ENCODE peak calls at places on chromosomes 3 and 15, in six cellular contexts. W, Y, B, N, M and A are unnamed samples.

GRCh38 chr15:58182460-58183163 is 44.4 kb downstream of the AQP9 start:
- DNase-seq in W (peak), M (no peak), Y (no peak), N (peak), B (peak), A (peak)

GRCh38 chr15:44729394-44729913 is 6.9 kb upstream of the TRIM69 start:
- DNase-seq in Y (no peak), N (no peak), M (no peak), B (no peak), W (no peak), A (no peak)

GRCh38 chr3:150412599-150413069 is 4.5 kb downstream of the TSC22D2 start:
- DNase-seq in N (no peak), Y (no peak), W (peak), B (peak), M (no peak), A (no peak)

GRCh38 chr15:69762373-69763148 is 309.9 kb downstream of the RPLP1 start:
- DNase-seq in N (no peak), W (peak), B (no peak), Y (no peak), M (no peak), A (no peak)

GRCh38 chr3:42276419-42277132 is 10.6 kb upstream of the CCK start:
- DNase-seq in N (no peak), M (no peak), B (no peak), Y (no peak), W (no peak), A (no peak)

GRCh38 chr3:12451960-12452359 is 32.3 kb upstream of the TSEN2 start:
- DNase-seq in W (no peak), Y (no peak), M (no peak), B (no peak), N (no peak), A (no peak)

GRCh38 chr3:53948174-53948573 is 56.5 kb upstream of the SELENOK start:
- DNase-seq in W (no peak), Y (no peak), B (no peak), N (no peak), M (no peak), A (no peak)

GRCh38 chr3:113223831-113224240 is 12.5 kb downstream of the BOC start:
- DNase-seq in Y (no peak), M (no peak), N (no peak), W (no peak), B (peak), A (no peak)

GRCh38 chr3:17070560-17070959 is 185.8 kb downstream of the PLCL2 start:
- DNase-seq in N (no peak), W (no peak), Y (no peak), M (no peak), B (no peak), A (peak)

GRCh38 chr3:194333212-194333980 is 17.7 kb downstream of the CPN2 start:
- DNase-seq in N (peak), B (peak), Y (peak), W (peak), M (no peak), A (peak)

GRCh38 chr3:48765376-48765775 is 48.4 kb upstream of the IP6K2 start:
- DNase-seq in Y (no peak), M (no peak), N (no peak), W (peak), B (no peak), A (peak)

GRCh38 chr15:101323793-101324505 is 28.9 kb upstream of the SNRPA1 start:
- DNase-seq in M (no peak), B (no peak), N (no peak), W (peak), Y (no peak), A (no peak)

GRCh38 chr3:38964646-38965045 is 87.1 kb downstream of the SCN11A start:
- DNase-seq in M (no peak), W (no peak), N (no peak), B (no peak), Y (no peak), A (no peak)

GRCh38 chr3:195556390-195556789 is 13.3 kb upstream of the PPP1R2 start:
- DNase-seq in M (no peak), B (peak), W (no peak), Y (no peak), N (no peak), A (no peak)